ENCODE peak calls at places on chromosomes 3 and 15, in four cellular contexts. O, V, W and R are unnamed samples.
A peak's percentile ranks its signal among the peaks of the same experiment; 100 is the strongest.

GRCh38 chr15:86837631-86838030 is 758.0 kb downstream of the AGBL1 start:
- DNase-seq in O (no peak), W (no peak), V (no peak), R (no peak)

GRCh38 chr3:58237940-58238681 is 519 bp downstream of the ABHD6 start:
- DNase-seq in V (peak; percentile 55), W (peak; percentile 77), O (peak; percentile 56), R (peak; percentile 68)

GRCh38 chr15:52658955-52659354 is 20.2 kb downstream of the ATOSA start:
- DNase-seq in V (peak; percentile 58), O (no peak), W (no peak), R (peak; percentile 22)

GRCh38 chr3:112111785-112112402 is 21.2 kb downstream of the GCSAM start:
- DNase-seq in O (peak; percentile 45), V (peak; percentile 73), W (no peak), R (peak; percentile 73)

GRCh38 chr3:169895037-169895436 is 16.3 kb upstream of the SAMD7 start:
- DNase-seq in V (no peak), O (no peak), W (no peak), R (no peak)

GRCh38 chr3:170536712-170537111 is 49.2 kb downstream of the SLC7A14 start:
- DNase-seq in W (no peak), V (no peak), O (no peak), R (no peak)

GRCh38 chr15:52261498-52262242 is 33.9 kb downstream of the MYO5C start:
- DNase-seq in O (peak; percentile 49), V (peak; percentile 79), W (no peak), R (peak; percentile 85)

GRCh38 chr3:150588027-150588830 is 14.9 kb upstream of the SELENOT start:
- DNase-seq in V (no peak), W (no peak), O (no peak), R (no peak)

GRCh38 chr3:154480033-154480432 is 50.0 kb upstream of the GPR149 start:
- DNase-seq in V (no peak), W (no peak), O (no peak), R (no peak)

GRCh38 chr3:177530908-177531307 is 333.6 kb upstream of the TBL1XR1 start:
- DNase-seq in W (no peak), V (no peak), O (no peak), R (no peak)

GRCh38 chr3:37768107-37768809 is 93.4 kb upstream of the CTDSPL start:
- DNase-seq in O (peak; percentile 78), W (no peak), V (no peak), R (no peak)

GRCh38 chr3:47513125-47513929 is at the start of gene ELP6:
- DNase-seq in O (peak; percentile 97), W (peak; percentile 97), V (peak; percentile 97), R (peak; percentile 98)

GRCh38 chr3:99891610-99892285 is 74.1 kb downstream of the CMSS1 start:
- DNase-seq in W (no peak), O (no peak), V (no peak), R (no peak)

GRCh38 chr3:25664066-25664809 is 469 bp downstream of the TOP2B start:
- DNase-seq in O (peak; percentile 66), W (peak; percentile 80), V (peak; percentile 77), R (peak; percentile 63)

GRCh38 chr3:175940881-175941280 is 1081.7 kb downstream of the NAALADL2 start:
- DNase-seq in W (no peak), V (no peak), O (no peak), R (no peak)

GRCh38 chr15:62465173-62465572 is 300.1 kb upstream of the C2CD4B start:
- DNase-seq in W (no peak), O (no peak), V (no peak), R (no peak)

GRCh38 chr3:160395297-160395696 is 3.7 kb downstream of the IFT80 start:
- DNase-seq in W (no peak), V (no peak), O (no peak), R (no peak)

GRCh38 chr15:51907136-51907862 is 64.3 kb downstream of the LEO1 start:
- DNase-seq in V (no peak), O (peak; percentile 69), W (no peak), R (no peak)

GRCh38 chr3:110799236-110799635 is 272.4 kb upstream of the NECTIN3 start:
- DNase-seq in W (no peak), V (no peak), O (no peak), R (no peak)

GRCh38 chr3:143847787-143848631 is at the start of gene SLC9A9:
- DNase-seq in W (no peak), O (no peak), V (peak; percentile 39), R (peak; percentile 48)

GRCh38 chr15:71003314-71003713 is 110.7 kb downstream of the LRRC49 start:
- DNase-seq in O (no peak), W (no peak), V (no peak), R (no peak)